ENCODE peak calls at places on chromosomes 7 and 10, in eight cellular contexts. One of them, this sample, is unnamed.

GRCh38 chr10:88066876-88067275 is 203.5 kb downstream of the PTEN start:
- DNase-seq in neuronal stem cell: no peak
- DNase-seq in pancreas: no peak
- DNase-seq in fibroblast of lung: no peak
- DNase-seq in lung: no peak
- DNase-seq in naive thymus-derived CD4-positive, alpha-beta T cell: no peak
- DNase-seq in GM23338: no peak
- DNase-seq in OCI-LY7: peak
- DNase-seq in this sample: no peak

GRCh38 chr10:63614371-63614891 is 93.2 kb downstream of the REEP3 start:
- DNase-seq in fibroblast of lung: peak
- DNase-seq in lung: no peak
- DNase-seq in naive thymus-derived CD4-positive, alpha-beta T cell: no peak
- DNase-seq in neuronal stem cell: no peak
- DNase-seq in OCI-LY7: no peak
- DNase-seq in GM23338: no peak
- DNase-seq in pancreas: no peak
- DNase-seq in this sample: no peak

GRCh38 chr10:8758029-8758428 is 703.5 kb downstream of the GATA3 start:
- DNase-seq in GM23338: no peak
- DNase-seq in OCI-LY7: no peak
- DNase-seq in fibroblast of lung: no peak
- DNase-seq in naive thymus-derived CD4-positive, alpha-beta T cell: no peak
- DNase-seq in neuronal stem cell: no peak
- DNase-seq in lung: no peak
- DNase-seq in pancreas: no peak
- DNase-seq in this sample: no peak

GRCh38 chr7:24898691-24899090 is 81.3 kb downstream of the OSBPL3 start:
- DNase-seq in naive thymus-derived CD4-positive, alpha-beta T cell: no peak
- DNase-seq in pancreas: no peak
- DNase-seq in OCI-LY7: peak
- DNase-seq in GM23338: no peak
- DNase-seq in lung: no peak
- DNase-seq in neuronal stem cell: no peak
- DNase-seq in fibroblast of lung: no peak
- DNase-seq in this sample: no peak

GRCh38 chr10:78231930-78232329 is 198.3 kb downstream of the RPS24 start:
- DNase-seq in OCI-LY7: no peak
- DNase-seq in neuronal stem cell: no peak
- DNase-seq in GM23338: peak
- DNase-seq in naive thymus-derived CD4-positive, alpha-beta T cell: no peak
- DNase-seq in lung: no peak
- DNase-seq in fibroblast of lung: peak
- DNase-seq in pancreas: no peak
- DNase-seq in this sample: no peak

GRCh38 chr10:110528224-110528997 is 30.7 kb downstream of the DUSP5 start:
- DNase-seq in GM23338: no peak
- DNase-seq in OCI-LY7: peak
- DNase-seq in naive thymus-derived CD4-positive, alpha-beta T cell: no peak
- DNase-seq in fibroblast of lung: no peak
- DNase-seq in lung: no peak
- DNase-seq in neuronal stem cell: no peak
- DNase-seq in pancreas: no peak
- DNase-seq in this sample: no peak

GRCh38 chr10:46291817-46292572 is 5.2 kb downstream of the ANTXRL start:
- DNase-seq in OCI-LY7: no peak
- DNase-seq in pancreas: no peak
- DNase-seq in neuronal stem cell: no peak
- DNase-seq in fibroblast of lung: no peak
- DNase-seq in naive thymus-derived CD4-positive, alpha-beta T cell: peak
- DNase-seq in lung: no peak
- DNase-seq in GM23338: no peak
- DNase-seq in this sample: no peak

GRCh38 chr7:1555813-1556540 is at the start of gene TMEM184A:
- DNase-seq in naive thymus-derived CD4-positive, alpha-beta T cell: no peak
- DNase-seq in neuronal stem cell: no peak
- DNase-seq in OCI-LY7: peak
- DNase-seq in lung: peak
- DNase-seq in pancreas: peak
- DNase-seq in fibroblast of lung: no peak
- DNase-seq in GM23338: peak
- DNase-seq in this sample: peak

GRCh38 chr7:96901822-96902412 is 103.4 kb upstream of the DLX6 start:
- DNase-seq in naive thymus-derived CD4-positive, alpha-beta T cell: no peak
- DNase-seq in neuronal stem cell: no peak
- DNase-seq in pancreas: no peak
- DNase-seq in OCI-LY7: no peak
- DNase-seq in lung: no peak
- DNase-seq in GM23338: no peak
- DNase-seq in fibroblast of lung: no peak
- DNase-seq in this sample: no peak

GRCh38 chr10:19658131-19658530 is 158.1 kb upstream of the PLXDC2 start:
- DNase-seq in naive thymus-derived CD4-positive, alpha-beta T cell: no peak
- DNase-seq in lung: no peak
- DNase-seq in fibroblast of lung: no peak
- DNase-seq in OCI-LY7: no peak
- DNase-seq in neuronal stem cell: no peak
- DNase-seq in pancreas: no peak
- DNase-seq in GM23338: no peak
- DNase-seq in this sample: no peak

GRCh38 chr10:116694253-116694926 is 48.0 kb downstream of the HSPA12A start:
- DNase-seq in GM23338: peak
- DNase-seq in pancreas: no peak
- DNase-seq in fibroblast of lung: no peak
- DNase-seq in lung: peak
- DNase-seq in OCI-LY7: no peak
- DNase-seq in naive thymus-derived CD4-positive, alpha-beta T cell: no peak
- DNase-seq in neuronal stem cell: no peak
- DNase-seq in this sample: no peak
- H3K27ac ChIP-seq in GM23338: no peak
- H3K27ac ChIP-seq in pancreas: no peak
- H3K27ac ChIP-seq in fibroblast of lung: no peak
- H3K27ac ChIP-seq in lung: no peak
- H3K27ac ChIP-seq in OCI-LY7: no peak
- H3K27ac ChIP-seq in naive thymus-derived CD4-positive, alpha-beta T cell: no peak
- H3K27ac ChIP-seq in neuronal stem cell: no peak
- H3K27ac ChIP-seq in this sample: no peak

GRCh38 chr10:124523886-124524285 is 62.3 kb downstream of the LHPP start:
- DNase-seq in neuronal stem cell: no peak
- DNase-seq in GM23338: no peak
- DNase-seq in lung: no peak
- DNase-seq in OCI-LY7: no peak
- DNase-seq in pancreas: no peak
- DNase-seq in naive thymus-derived CD4-positive, alpha-beta T cell: no peak
- DNase-seq in fibroblast of lung: no peak
- DNase-seq in this sample: no peak
- H3K27ac ChIP-seq in neuronal stem cell: no peak
- H3K27ac ChIP-seq in GM23338: peak
- H3K27ac ChIP-seq in lung: no peak
- H3K27ac ChIP-seq in OCI-LY7: no peak
- H3K27ac ChIP-seq in pancreas: no peak
- H3K27ac ChIP-seq in naive thymus-derived CD4-positive, alpha-beta T cell: no peak
- H3K27ac ChIP-seq in fibroblast of lung: no peak
- H3K27ac ChIP-seq in this sample: peak

DNA sequence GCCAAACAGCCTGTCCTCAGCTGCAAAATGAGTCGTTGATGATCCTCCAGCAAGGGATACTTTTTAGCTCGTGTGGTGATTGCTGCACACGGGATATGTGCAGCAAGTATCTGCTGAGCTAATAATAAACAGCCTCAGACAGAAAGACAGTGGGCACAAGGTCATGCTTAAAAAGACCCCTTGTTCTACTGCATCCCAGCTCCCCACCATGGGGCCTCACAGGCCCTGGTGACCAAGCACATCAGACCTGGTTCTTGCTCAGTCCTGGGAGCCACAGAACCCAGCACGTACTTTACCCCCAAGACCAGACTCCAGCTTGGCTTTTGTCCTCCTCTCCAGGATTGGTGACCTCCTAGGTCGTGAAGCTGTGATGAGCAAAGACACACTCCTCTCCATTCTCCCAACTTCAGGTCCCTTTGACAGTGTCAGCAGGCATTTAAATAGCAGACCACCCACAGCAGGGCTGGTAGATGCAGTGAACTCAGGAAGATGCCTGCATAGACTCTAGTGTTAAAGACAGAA is 50.5 kb downstream of the EGFR start:
- DNase-seq in naive thymus-derived CD4-positive, alpha-beta T cell: no peak
- DNase-seq in neuronal stem cell: no peak
- DNase-seq in GM23338: no peak
- DNase-seq in OCI-LY7: no peak
- DNase-seq in lung: no peak
- DNase-seq in fibroblast of lung: no peak
- DNase-seq in pancreas: no peak
- DNase-seq in this sample: no peak
- H3K27ac ChIP-seq in naive thymus-derived CD4-positive, alpha-beta T cell: no peak
- H3K27ac ChIP-seq in neuronal stem cell: no peak
- H3K27ac ChIP-seq in GM23338: no peak
- H3K27ac ChIP-seq in OCI-LY7: no peak
- H3K27ac ChIP-seq in lung: no peak
- H3K27ac ChIP-seq in fibroblast of lung: peak
- H3K27ac ChIP-seq in pancreas: peak
- H3K27ac ChIP-seq in this sample: no peak

GRCh38 chr7:26663905-26664673 is 200.3 kb downstream of the SKAP2 start:
- DNase-seq in naive thymus-derived CD4-positive, alpha-beta T cell: no peak
- DNase-seq in fibroblast of lung: no peak
- DNase-seq in neuronal stem cell: no peak
- DNase-seq in pancreas: no peak
- DNase-seq in lung: no peak
- DNase-seq in GM23338: no peak
- DNase-seq in OCI-LY7: no peak
- DNase-seq in this sample: no peak
- H3K27ac ChIP-seq in naive thymus-derived CD4-positive, alpha-beta T cell: no peak
- H3K27ac ChIP-seq in fibroblast of lung: no peak
- H3K27ac ChIP-seq in neuronal stem cell: no peak
- H3K27ac ChIP-seq in pancreas: peak
- H3K27ac ChIP-seq in lung: no peak
- H3K27ac ChIP-seq in GM23338: no peak
- H3K27ac ChIP-seq in OCI-LY7: no peak
- H3K27ac ChIP-seq in this sample: no peak

DNA sequence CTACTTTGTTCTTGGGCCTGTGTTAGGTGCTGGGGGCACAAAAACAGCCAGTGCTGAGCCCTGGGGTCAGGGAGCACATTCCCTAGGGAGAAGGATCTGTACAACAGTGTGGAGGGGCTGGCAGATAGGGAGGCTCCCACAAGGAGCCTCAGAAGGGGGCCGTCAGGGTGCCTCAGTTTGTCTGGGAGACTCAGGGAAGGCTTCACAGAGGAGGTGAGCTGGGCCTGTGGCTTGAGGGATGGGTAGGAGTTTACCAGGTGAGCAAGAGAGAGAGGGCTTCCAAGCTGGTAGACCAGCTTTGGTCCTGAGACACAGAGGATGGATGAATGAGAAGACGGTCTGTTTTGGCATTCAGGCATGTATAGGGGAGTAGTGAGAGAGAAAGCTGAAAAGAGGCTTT is 52.1 kb downstream of the CAMK1D start:
- DNase-seq in GM23338: no peak
- DNase-seq in fibroblast of lung: no peak
- DNase-seq in naive thymus-derived CD4-positive, alpha-beta T cell: peak
- DNase-seq in OCI-LY7: no peak
- DNase-seq in lung: no peak
- DNase-seq in neuronal stem cell: no peak
- DNase-seq in pancreas: no peak
- DNase-seq in this sample: no peak
- H3K27ac ChIP-seq in GM23338: no peak
- H3K27ac ChIP-seq in fibroblast of lung: no peak
- H3K27ac ChIP-seq in naive thymus-derived CD4-positive, alpha-beta T cell: no peak
- H3K27ac ChIP-seq in OCI-LY7: no peak
- H3K27ac ChIP-seq in lung: no peak
- H3K27ac ChIP-seq in neuronal stem cell: no peak
- H3K27ac ChIP-seq in pancreas: no peak
- H3K27ac ChIP-seq in this sample: no peak

DNA sequence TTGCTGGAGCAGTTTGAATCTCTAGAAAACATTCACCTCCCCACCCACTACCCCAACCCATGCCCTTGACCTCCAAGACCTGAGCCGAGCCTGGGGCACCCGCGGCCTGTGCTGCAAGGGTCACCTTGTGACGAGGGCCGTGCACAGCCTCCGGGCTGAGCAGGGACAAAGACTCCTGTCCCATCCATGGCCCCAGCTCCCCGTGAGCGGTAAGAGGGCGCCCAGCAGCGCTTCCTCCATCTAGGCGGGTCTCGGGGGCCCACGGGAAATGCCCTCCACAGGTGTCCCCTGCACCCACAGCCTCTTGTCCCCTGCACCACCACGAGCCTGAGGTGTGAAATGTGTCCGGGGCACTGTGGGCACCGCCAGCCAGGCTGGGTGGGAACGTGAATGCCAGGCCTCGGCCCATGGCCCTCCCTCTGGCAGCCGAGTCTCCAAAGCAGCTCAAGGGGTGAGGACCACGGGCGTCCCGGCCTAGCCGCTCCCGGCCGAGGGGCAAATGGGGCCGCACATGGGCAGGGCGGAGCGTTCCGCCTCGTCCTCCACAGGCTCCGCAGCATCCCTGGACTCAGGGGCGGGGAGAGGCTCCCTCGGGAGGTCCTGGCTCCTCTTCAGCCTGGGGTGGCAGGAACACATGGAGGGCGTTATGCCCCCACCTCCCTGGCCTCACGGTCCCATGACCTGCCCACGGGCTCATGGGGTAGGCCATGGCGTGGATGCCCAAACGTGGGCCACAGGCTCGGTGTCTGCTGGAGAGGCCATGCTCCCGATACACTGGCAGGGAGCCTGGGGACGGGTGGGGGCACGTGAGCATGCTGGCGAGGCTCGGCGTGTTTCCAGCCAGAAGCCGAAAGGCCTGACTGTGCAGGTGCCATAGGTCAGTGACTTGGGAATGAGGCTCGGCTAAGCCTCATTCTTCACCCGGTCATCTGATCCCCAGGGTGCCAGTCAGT is 21.1 kb downstream of the DPYSL4 start:
- DNase-seq in neuronal stem cell: no peak
- DNase-seq in naive thymus-derived CD4-positive, alpha-beta T cell: no peak
- DNase-seq in fibroblast of lung: no peak
- DNase-seq in pancreas: peak
- DNase-seq in lung: no peak
- DNase-seq in GM23338: no peak
- DNase-seq in OCI-LY7: no peak
- DNase-seq in this sample: no peak
- H3K27ac ChIP-seq in neuronal stem cell: no peak
- H3K27ac ChIP-seq in naive thymus-derived CD4-positive, alpha-beta T cell: no peak
- H3K27ac ChIP-seq in fibroblast of lung: no peak
- H3K27ac ChIP-seq in pancreas: no peak
- H3K27ac ChIP-seq in lung: no peak
- H3K27ac ChIP-seq in GM23338: no peak
- H3K27ac ChIP-seq in OCI-LY7: no peak
- H3K27ac ChIP-seq in this sample: no peak

GRCh38 chr7:112462236-112462635 is 12.0 kb downstream of the IFRD1 start:
- DNase-seq in OCI-LY7: no peak
- DNase-seq in lung: peak
- DNase-seq in pancreas: no peak
- DNase-seq in fibroblast of lung: peak
- DNase-seq in GM23338: no peak
- DNase-seq in naive thymus-derived CD4-positive, alpha-beta T cell: no peak
- DNase-seq in neuronal stem cell: no peak
- DNase-seq in this sample: peak
- H3K27ac ChIP-seq in OCI-LY7: no peak
- H3K27ac ChIP-seq in lung: peak
- H3K27ac ChIP-seq in pancreas: peak
- H3K27ac ChIP-seq in fibroblast of lung: no peak
- H3K27ac ChIP-seq in GM23338: no peak
- H3K27ac ChIP-seq in naive thymus-derived CD4-positive, alpha-beta T cell: no peak
- H3K27ac ChIP-seq in neuronal stem cell: no peak
- H3K27ac ChIP-seq in this sample: no peak

This sample was measured in prostate gland.